ENCODE peak calls at places on chromosome 1, in seven cellular contexts. K is left colon; B is upper lobe of left lung; M is WERI-Rb-1; J is activated naive CD8-positive, alpha-beta T cell treated with anti-CD3 and anti-CD28 coated beads, Interleukin-2, amount 50 U/mL, for 24 hours; A is NCI-H69; T is stimulated activated CD8-positive, alpha-beta memory T cell treated with anti-CD3 and anti-CD28 coated beads, Interleukin-2, amount 100 ng/mL, for 48 hours. E is an unnamed sample.

GRCh38 chr1:89822109-89822962 is 1.5 kb downstream of the LRRC8D start:
- DNase-seq in T (no peak), J (no peak), A (peak), B (no peak), M (no peak), K (no peak), E (peak)

GRCh38 chr1:87916965-87917364 is 588.3 kb downstream of the LMO4 start:
- DNase-seq in T (no peak), J (no peak), A (no peak), M (no peak), B (no peak), K (no peak), E (peak)

GRCh38 chr1:115781343-115781742 is 12.8 kb upstream of the CASQ2 start:
- DNase-seq in J (no peak), T (no peak), M (no peak), K (no peak), B (no peak), A (no peak), E (peak)

GRCh38 chr1:36609241-36610027 is 126.7 kb upstream of the CSF3R start:
- DNase-seq in K (peak), A (peak), T (peak), J (peak), B (no peak), M (peak), E (peak)

GRCh38 chr1:41486892-41487728 is 2.6 kb upstream of the EDN2 start:
- DNase-seq in M (no peak), A (no peak), B (no peak), K (no peak), T (no peak), J (no peak), E (peak)

GRCh38 chr1:147509786-147510360 is 31.4 kb upstream of the BCL9 start:
- DNase-seq in T (no peak), A (no peak), J (no peak), K (no peak), M (no peak), B (no peak), E (no peak)

GRCh38 chr1:29145739-29146437 is 22.2 kb upstream of the TMEM200B start:
- DNase-seq in B (no peak), M (no peak), A (no peak), K (no peak), J (no peak), T (no peak), E (peak)

GRCh38 chr1:18884727-18885126 is 17.6 kb downstream of the ALDH4A1 start:
- DNase-seq in J (no peak), M (no peak), T (no peak), K (no peak), A (no peak), B (no peak), E (no peak)

GRCh38 chr1:83990734-83991133 is 8.2 kb downstream of the TTLL7 start:
- DNase-seq in B (no peak), J (no peak), A (no peak), K (no peak), T (no peak), M (no peak), E (no peak)